ENCODE peak calls at places on chromosomes 12 and 14, in eight cellular contexts. I, S, H, O, Q, P, G and C are unnamed samples.

GRCh38 chr14:37585101-37585479 is 10.0 kb downstream of the FOXA1 start:
- DNase-seq in I (no peak), S (no peak), H (no peak), O (no peak), Q (peak), P (no peak), G (no peak), C (no peak)

GRCh38 chr12:82880442-82880901 is 193.8 kb downstream of the TMTC2 start:
- DNase-seq in I (no peak), S (no peak), H (no peak), O (no peak), Q (no peak), P (no peak), G (no peak), C (no peak)

GRCh38 chr12:26287666-26288408 is 92.5 kb downstream of the SSPN start:
- DNase-seq in I (peak), S (no peak), H (no peak), O (no peak), Q (no peak), P (no peak), G (no peak), C (no peak)

GRCh38 chr12:107570721-107571120 is 114.9 kb upstream of the PWP1 start:
- DNase-seq in I (no peak), S (no peak), H (no peak), O (no peak), Q (no peak), P (no peak), G (no peak), C (no peak)

GRCh38 chr12:47190271-47190750 is 110.6 kb upstream of the AMIGO2 start:
- DNase-seq in I (no peak), S (no peak), H (no peak), O (no peak), Q (no peak), P (no peak), G (no peak), C (no peak)

GRCh38 chr12:47725091-47725772 is at the start of gene ENDOU:
- DNase-seq in I (no peak), S (no peak), H (no peak), O (no peak), Q (no peak), P (peak), G (no peak), C (no peak)

GRCh38 chr12:121826318-121826954 is 22.6 kb downstream of the SETD1B start:
- DNase-seq in I (no peak), S (no peak), H (no peak), O (no peak), Q (no peak), P (no peak), G (no peak), C (no peak)

GRCh38 chr14:90699016-90699415 is 117.2 kb downstream of the TTC7B start:
- DNase-seq in I (no peak), S (no peak), H (no peak), O (no peak), Q (no peak), P (no peak), G (no peak), C (no peak)

GRCh38 chr14:59529189-59529588 is 44.9 kb downstream of the JKAMP start:
- DNase-seq in I (no peak), S (no peak), H (no peak), O (no peak), Q (peak), P (no peak), G (no peak), C (no peak)

GRCh38 chr12:27524839-27525238 is 833 bp downstream of the PPFIBP1 start:
- DNase-seq in I (no peak), S (no peak), H (no peak), O (no peak), Q (peak), P (no peak), G (no peak), C (no peak)

GRCh38 chr12:119786539-119786938 is 90.6 kb downstream of the CIT start:
- DNase-seq in I (no peak), S (no peak), H (no peak), O (no peak), Q (no peak), P (no peak), G (no peak), C (no peak)

GRCh38 chr14:34935552-34935951 is 47.2 kb upstream of the SRP54 start:
- DNase-seq in I (no peak), S (no peak), H (no peak), O (no peak), Q (no peak), P (no peak), G (no peak), C (no peak)

GRCh38 chr14:101361044-101361443 is 200.3 kb upstream of the DIO3 start:
- DNase-seq in I (no peak), S (no peak), H (no peak), O (no peak), Q (no peak), P (no peak), G (no peak), C (no peak)

GRCh38 chr12:505221-505620 is 45.5 kb downstream of the B4GALNT3 start:
- DNase-seq in I (no peak), S (no peak), H (no peak), O (no peak), Q (no peak), P (no peak), G (no peak), C (no peak)

GRCh38 chr12:75738486-75738885 is 227.1 kb upstream of the KRR1 start:
- DNase-seq in I (no peak), S (no peak), H (no peak), O (no peak), Q (no peak), P (no peak), G (no peak), C (no peak)

GRCh38 chr12:102883204-102883799 is 33.7 kb downstream of the PAH start:
- DNase-seq in I (peak), S (peak), H (peak), O (no peak), Q (peak), P (peak), G (peak), C (peak)

GRCh38 chr12:89833337-89834252 is 125.0 kb upstream of the ATP2B1 start:
- DNase-seq in I (peak), S (no peak), H (no peak), O (no peak), Q (no peak), P (no peak), G (no peak), C (no peak)

GRCh38 chr12:30692470-30692869 is 3.2 kb downstream of the IPO8 start:
- DNase-seq in I (no peak), S (no peak), H (no peak), O (no peak), Q (no peak), P (peak), G (no peak), C (no peak)